ENCODE peak calls at places on chromosomes 6 and 20, in four cellular contexts. One of them, this sample, is unnamed.
A peak's percentile ranks its signal among the peaks of the same experiment; 100 is the strongest.

GRCh38 chr6:44180886-44181285 is 22.3 kb downstream of the CAPN11 start:
- DNase-seq in skeletal muscle cell: no peak
- DNase-seq in pulmonary artery endothelial cell: no peak
- DNase-seq in fibroblast of the aortic adventitia: no peak
- DNase-seq in this sample: no peak

GRCh38 chr6:144321839-144322591 is 36.9 kb downstream of the UTRN start:
- DNase-seq in fibroblast of the aortic adventitia: no peak
- DNase-seq in pulmonary artery endothelial cell: no peak
- DNase-seq in skeletal muscle cell: no peak
- DNase-seq in this sample: peak; percentile 27

GRCh38 chr6:155004017-155004416 is 8.9 kb downstream of the TIAM2 start:
- DNase-seq in pulmonary artery endothelial cell: no peak
- DNase-seq in skeletal muscle cell: no peak
- DNase-seq in fibroblast of the aortic adventitia: no peak
- DNase-seq in this sample: no peak

GRCh38 chr6:138507977-138508675 is 8.8 kb upstream of the NHSL1 start:
- DNase-seq in skeletal muscle cell: no peak
- DNase-seq in pulmonary artery endothelial cell: no peak
- DNase-seq in fibroblast of the aortic adventitia: no peak
- DNase-seq in this sample: no peak

GRCh38 chr20:63330084-63330760 is 30.9 kb downstream of the CHRNA4 start:
- DNase-seq in pulmonary artery endothelial cell: no peak
- DNase-seq in fibroblast of the aortic adventitia: no peak
- DNase-seq in skeletal muscle cell: no peak
- DNase-seq in this sample: no peak

GRCh38 chr20:59777814-59778575 is 155.4 kb downstream of the SYCP2 start:
- DNase-seq in fibroblast of the aortic adventitia: no peak
- DNase-seq in skeletal muscle cell: no peak
- DNase-seq in pulmonary artery endothelial cell: no peak
- DNase-seq in this sample: no peak

GRCh38 chr20:43949741-43950618 is 35.3 kb downstream of the TOX2 start:
- DNase-seq in pulmonary artery endothelial cell: no peak
- DNase-seq in skeletal muscle cell: no peak
- DNase-seq in fibroblast of the aortic adventitia: no peak
- DNase-seq in this sample: no peak

GRCh38 chr6:159279790-159280277 is 110.6 kb downstream of the FNDC1 start:
- DNase-seq in skeletal muscle cell: no peak
- DNase-seq in pulmonary artery endothelial cell: no peak
- DNase-seq in fibroblast of the aortic adventitia: peak; percentile 8
- DNase-seq in this sample: peak; percentile 51

GRCh38 chr6:137056121-137056880 is 11.5 kb upstream of the IL20RA start:
- DNase-seq in fibroblast of the aortic adventitia: no peak
- DNase-seq in pulmonary artery endothelial cell: no peak
- DNase-seq in skeletal muscle cell: no peak
- DNase-seq in this sample: no peak